ENCODE peak calls at places on chromosome 10, in four cellular contexts. N is IMR-90, S is AG04450, B is H9. L is an unnamed sample.

GRCh38 chr10:12720217-12720981 is 281.1 kb downstream of the CCDC3 start:
- DNase-seq in N (peak), S (peak), B (no peak), L (no peak)

GRCh38 chr10:116748041-116748440 is 5.7 kb upstream of the HSPA12A start:
- DNase-seq in N (peak), S (no peak), B (no peak), L (no peak)

GRCh38 chr10:59965899-59966650 is 59.7 kb upstream of the CCDC6 start:
- DNase-seq in N (no peak), S (no peak), B (no peak), L (no peak)

GRCh38 chr10:23439452-23439919 is 611 bp downstream of the OTUD1 start:
- DNase-seq in N (no peak), S (no peak), B (peak), L (peak)

GRCh38 chr10:14355750-14356149 is 25.0 kb upstream of the FRMD4A start:
- DNase-seq in N (no peak), S (no peak), B (no peak), L (no peak)

GRCh38 chr10:27986831-27987230 is 12.0 kb downstream of the ODAD2 start:
- DNase-seq in N (no peak), S (no peak), B (no peak), L (no peak)

GRCh38 chr10:43354325-43354635 is 17.2 kb upstream of the FXYD4 start:
- DNase-seq in N (no peak), S (no peak), B (no peak), L (no peak)

GRCh38 chr10:13016413-13016812 is 14.9 kb upstream of the CCDC3 start:
- DNase-seq in N (peak), S (no peak), B (no peak), L (no peak)

GRCh38 chr10:32954545-32955298 is 3.3 kb downstream of the ITGB1 start:
- DNase-seq in N (no peak), S (no peak), B (no peak), L (no peak)

DNA sequence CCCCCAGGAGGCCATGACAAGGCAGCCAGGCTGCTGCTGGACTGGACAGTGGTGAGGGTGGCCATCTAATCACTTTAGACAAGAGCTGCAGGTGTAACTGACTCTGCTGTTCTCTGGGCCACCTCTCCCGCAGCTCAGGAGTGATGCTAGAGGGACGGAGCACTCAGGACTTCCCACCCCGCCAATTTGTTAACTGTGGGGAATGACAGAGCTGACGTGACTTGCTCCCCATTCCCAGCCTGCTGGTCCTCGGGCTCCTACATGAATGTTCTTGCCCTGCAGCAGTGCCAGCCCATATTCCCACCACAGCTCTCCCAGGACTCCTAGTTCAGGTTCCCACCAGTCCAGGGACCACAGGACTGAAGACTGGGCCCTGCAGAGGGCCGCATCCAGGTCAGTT is 16.7 kb upstream of the NPFFR1 start:
- DNase-seq in N (no peak), S (no peak), B (no peak), L (no peak)
- TF ChIP-seq CTCF in N (no peak), S (no peak), B (no peak), L (no peak)

DNA sequence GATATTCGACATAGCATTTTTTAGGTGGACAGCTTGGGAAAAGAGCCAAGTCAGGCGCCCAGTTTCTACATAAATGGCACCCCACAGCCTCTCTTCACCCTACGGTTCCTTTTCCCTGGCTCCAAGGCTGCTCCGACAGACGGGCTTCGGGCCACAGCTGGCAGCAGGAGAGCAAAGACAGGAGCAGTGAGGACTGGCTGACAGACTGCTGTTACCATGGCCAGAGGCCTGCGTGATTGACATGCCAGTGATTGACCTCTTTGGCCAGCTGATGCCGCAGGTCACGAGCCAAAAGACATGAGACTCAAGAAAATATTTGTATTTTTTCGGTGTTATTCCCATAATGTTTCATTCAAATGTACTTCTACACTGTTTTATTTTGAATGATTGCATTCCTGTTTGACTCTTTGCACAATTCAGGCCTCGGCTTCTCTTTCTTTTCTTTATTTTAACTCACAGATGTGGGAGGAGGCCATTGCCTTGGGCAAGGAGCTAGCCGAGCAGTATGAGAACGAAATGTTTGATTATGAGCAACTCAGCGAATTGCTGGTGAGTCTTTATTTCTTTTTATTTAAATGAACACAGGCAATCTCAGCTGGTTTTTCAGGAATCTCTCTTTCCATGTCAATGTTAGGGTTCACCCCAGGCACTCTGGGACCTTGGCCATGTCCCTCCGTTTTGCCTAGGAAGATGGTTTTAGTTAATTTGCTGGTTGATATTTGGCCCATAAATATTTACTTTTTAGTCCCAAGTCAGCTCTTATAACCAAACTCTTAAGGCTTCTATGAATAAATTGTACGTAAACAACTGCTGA is 146.3 kb upstream of the NPS start:
- DNase-seq in N (peak), S (no peak), B (no peak), L (no peak)
- TF ChIP-seq CTCF in N (no peak), S (no peak), B (no peak), L (no peak)

DNA sequence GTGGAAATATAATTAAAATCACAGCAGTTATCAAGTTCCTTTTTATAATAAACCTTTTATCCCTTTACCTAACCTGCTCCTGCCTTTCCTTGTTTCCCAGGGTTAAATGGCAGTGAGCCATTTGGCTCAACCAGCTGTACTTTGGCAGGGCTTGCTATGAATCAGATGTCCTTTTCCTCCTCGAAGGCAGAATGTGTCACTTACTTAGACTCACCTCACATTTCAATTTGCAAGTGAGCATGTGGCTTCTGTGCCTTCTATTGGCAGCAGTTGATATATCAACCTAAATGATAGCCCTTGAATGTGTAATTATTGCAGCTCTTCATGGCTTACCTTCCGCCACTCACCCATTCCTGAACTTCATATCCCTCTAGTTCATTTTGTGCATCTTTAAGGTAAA is 301.7 kb downstream of the CSTF2T start:
- DNase-seq in N (peak), S (no peak), B (no peak), L (no peak)
- TF ChIP-seq CTCF in N (no peak), S (no peak), B (no peak), L (no peak)

GRCh38 chr10:71685554-71686202 is 33.9 kb downstream of the C10orf105 start:
- DNase-seq in N (no peak), S (no peak), B (no peak), L (no peak)

GRCh38 chr10:71683301-71683700 is 36.3 kb downstream of the C10orf105 start:
- DNase-seq in N (no peak), S (no peak), B (no peak), L (no peak)

GRCh38 chr10:71687077-71687476 is 32.5 kb downstream of the C10orf105 start:
- DNase-seq in N (no peak), S (no peak), B (no peak), L (no peak)

GRCh38 chr10:71681977-71682376 is 37.6 kb downstream of the C10orf105 start:
- DNase-seq in N (no peak), S (no peak), B (no peak), L (no peak)

DNA sequence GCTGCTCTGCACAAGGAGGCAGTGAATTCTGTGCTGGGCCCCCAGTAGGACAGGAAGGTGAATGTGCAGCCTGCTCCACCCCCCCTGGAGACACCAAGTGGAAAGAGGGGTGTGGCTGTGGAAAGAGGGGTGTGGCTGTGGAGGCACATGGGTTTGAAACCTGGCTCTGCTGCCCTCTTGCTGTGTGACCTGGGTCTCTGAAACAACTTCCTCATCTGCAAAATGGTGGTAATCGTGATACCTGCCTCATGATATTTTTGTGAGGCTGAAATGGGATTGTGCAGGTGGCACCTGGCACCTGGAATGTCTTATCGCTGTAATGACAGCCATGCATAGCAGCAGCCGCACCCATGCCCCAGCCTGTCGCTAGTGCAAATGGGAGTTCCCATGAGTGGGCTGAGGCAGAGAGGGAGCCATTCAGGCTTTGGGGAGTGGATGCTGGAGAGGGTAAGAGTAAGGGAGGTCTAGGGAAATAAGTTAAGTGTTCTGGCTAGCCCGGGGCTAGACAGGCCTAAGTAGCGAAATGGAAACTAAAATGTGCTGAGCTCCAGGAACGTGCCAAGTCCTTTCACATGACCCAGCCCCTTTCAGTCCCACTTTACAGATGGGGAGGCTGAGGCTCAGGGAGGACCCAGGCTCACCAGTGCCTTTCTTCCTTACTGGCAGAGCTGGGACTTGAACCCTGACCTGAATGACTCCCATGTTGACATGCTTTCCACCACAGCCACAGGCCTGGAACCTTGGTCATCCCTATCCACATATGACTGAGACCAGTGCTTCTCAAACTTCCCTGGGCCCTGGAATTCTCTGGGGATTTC is 35.0 kb downstream of the C10orf105 start:
- DNase-seq in N (no peak), S (no peak), B (no peak), L (no peak)
- TF ChIP-seq CTCF in N (no peak), S (no peak), B (peak), L (no peak)

DNA sequence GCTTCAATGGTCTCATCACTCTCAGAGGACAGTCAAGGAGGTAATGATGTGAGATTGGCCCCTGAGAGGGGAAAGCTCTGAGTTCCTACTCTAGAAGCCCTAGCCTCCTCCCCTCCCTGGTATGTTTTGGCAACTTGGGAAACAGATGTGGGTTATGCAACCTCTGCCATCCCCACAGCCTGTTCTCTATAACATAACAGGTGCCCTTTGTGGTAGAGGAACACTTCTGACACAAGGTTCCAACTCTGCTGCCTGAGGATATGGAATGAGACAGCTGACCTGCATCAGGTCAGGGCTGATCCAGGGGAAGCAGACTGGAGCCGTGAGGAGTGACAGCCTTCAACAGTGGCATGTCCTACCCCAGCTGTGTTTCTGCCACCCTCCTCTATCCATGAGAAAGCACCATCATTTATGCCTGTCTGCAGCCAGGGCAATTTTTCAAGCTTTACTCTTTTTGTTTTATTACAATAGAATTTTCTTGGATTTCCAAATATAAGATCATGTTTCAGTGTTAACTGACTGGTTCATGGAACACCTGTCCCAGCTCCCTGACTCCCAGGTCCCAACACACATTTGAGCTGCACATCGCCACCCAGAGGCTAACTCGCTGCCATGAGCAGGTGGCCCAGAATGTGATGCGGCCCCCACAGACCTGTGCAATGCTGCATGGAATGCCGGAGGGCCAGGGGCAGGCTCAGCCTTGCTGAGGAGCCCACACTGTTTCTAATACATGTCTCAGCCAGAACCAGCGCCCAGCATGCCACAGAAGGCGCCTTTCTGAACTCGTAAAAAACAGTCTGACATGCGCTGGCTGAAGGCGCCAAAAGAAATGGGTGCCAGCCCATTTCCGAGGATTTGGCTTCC is 124.7 kb upstream of the CHST15 start:
- DNase-seq in N (no peak), S (no peak), B (peak), L (no peak)
- TF ChIP-seq CTCF in N (no peak), S (no peak), B (peak), L (no peak)

DNA sequence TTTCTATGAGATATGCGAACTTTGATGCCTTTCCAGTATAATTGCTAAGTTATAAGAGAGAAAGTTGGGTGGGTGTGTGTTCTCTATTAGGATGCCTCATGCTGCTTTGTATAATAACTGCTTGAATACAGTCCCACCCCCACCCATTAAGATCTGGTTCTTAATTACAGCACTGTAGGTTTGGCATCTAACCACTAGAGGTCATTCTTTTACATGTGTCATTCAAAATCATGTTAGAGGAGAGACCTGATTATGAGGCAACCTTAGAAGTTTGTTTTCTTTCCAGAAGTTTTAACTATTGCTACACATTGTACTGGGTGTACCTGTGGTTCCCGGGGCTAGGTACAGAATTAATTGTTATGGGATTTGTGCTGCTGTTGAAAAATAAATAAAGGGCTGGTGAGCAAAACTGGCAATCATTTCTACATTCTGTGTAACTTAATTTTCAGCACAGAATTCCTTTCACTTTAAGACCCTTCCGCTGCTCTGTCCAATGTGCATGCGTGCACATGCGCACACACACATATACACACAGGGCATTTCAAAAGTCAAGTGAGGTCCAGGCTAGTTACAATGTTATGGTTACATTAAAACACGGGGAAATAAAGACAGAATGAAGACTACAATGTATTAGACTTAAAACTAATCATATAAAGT is 1156.3 kb downstream of the SORCS3 start:
- DNase-seq in N (no peak), S (no peak), B (no peak), L (peak)
- TF ChIP-seq CTCF in N (no peak), S (no peak), B (peak), L (peak)

DNA sequence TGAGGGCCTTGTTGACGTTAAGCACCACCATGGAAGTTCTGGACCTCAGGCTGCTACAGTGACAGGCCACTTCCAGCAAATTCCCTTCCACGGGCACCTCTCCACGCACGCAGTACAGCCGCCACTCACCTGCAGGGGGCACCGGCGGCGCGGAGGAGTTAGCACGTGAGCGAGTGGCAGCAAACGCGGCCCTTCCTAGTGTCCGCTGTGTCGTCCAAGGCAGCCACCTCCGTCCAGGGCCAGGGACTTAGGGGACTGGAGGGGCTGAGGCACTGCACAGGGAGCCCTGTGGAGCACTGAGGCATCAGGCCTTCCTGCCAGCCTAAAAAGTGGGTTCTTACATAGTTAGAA is 164.4 kb downstream of the SVIL start:
- DNase-seq in N (no peak), S (no peak), B (peak), L (no peak)
- TF ChIP-seq CTCF in N (peak), S (peak), B (peak), L (no peak)

GRCh38 chr10:15881542-15881941 is 21.2 kb upstream of the MINDY3 start:
- DNase-seq in N (no peak), S (no peak), B (no peak), L (no peak)

GRCh38 chr10:15877836-15878576 is 17.7 kb upstream of the MINDY3 start:
- DNase-seq in N (no peak), S (no peak), B (peak), L (no peak)

GRCh38 chr10:15879663-15880062 is 19.4 kb upstream of the MINDY3 start:
- DNase-seq in N (no peak), S (no peak), B (no peak), L (no peak)

GRCh38 chr10:15884447-15884846 is 24.1 kb upstream of the MINDY3 start:
- DNase-seq in N (no peak), S (no peak), B (no peak), L (no peak)

GRCh38 chr10:15879058-15879457 is 18.8 kb upstream of the MINDY3 start:
- DNase-seq in N (peak), S (no peak), B (no peak), L (peak)
- TF ChIP-seq CTCF in N (peak), S (peak), B (peak), L (peak)

L was measured in GM13976.